ENCODE peak calls at places on chromosomes 5 and 9, in five cellular contexts. One of them, this sample, is unnamed.

GRCh38 chr5:139177809-139178581 is 20.2 kb downstream of the SIL1 start:
- DNase-seq in GM12865: peak; percentile 60
- DNase-seq in neural progenitor cell: no peak
- DNase-seq in NB4: peak; percentile 32
- DNase-seq in Panc1: no peak
- DNase-seq in this sample: no peak

GRCh38 chr5:172939045-172939444 is 20.2 kb upstream of the RPL26L1 start:
- DNase-seq in GM12865: no peak
- DNase-seq in neural progenitor cell: peak; percentile 50
- DNase-seq in NB4: peak; percentile 60
- DNase-seq in Panc1: no peak
- DNase-seq in this sample: peak; percentile 37

GRCh38 chr5:169706758-169707450 is 69.8 kb downstream of the DOCK2 start:
- DNase-seq in GM12865: no peak
- DNase-seq in neural progenitor cell: no peak
- DNase-seq in NB4: no peak
- DNase-seq in Panc1: no peak
- DNase-seq in this sample: peak; percentile 7

GRCh38 chr9:20573023-20573422 is 49.3 kb downstream of the MLLT3 start:
- DNase-seq in GM12865: peak; percentile 61
- DNase-seq in neural progenitor cell: no peak
- DNase-seq in NB4: no peak
- DNase-seq in Panc1: no peak
- DNase-seq in this sample: no peak

GRCh38 chr5:62977641-62978040 is 399.0 kb downstream of the LRRC70 start:
- DNase-seq in GM12865: no peak
- DNase-seq in neural progenitor cell: peak; percentile 29
- DNase-seq in NB4: no peak
- DNase-seq in Panc1: no peak
- DNase-seq in this sample: no peak

GRCh38 chr5:73450672-73451217 is 2.2 kb upstream of the FOXD1 start:
- DNase-seq in GM12865: no peak
- DNase-seq in neural progenitor cell: peak; percentile 46
- DNase-seq in NB4: no peak
- DNase-seq in Panc1: no peak
- DNase-seq in this sample: no peak

GRCh38 chr9:101307041-101307440 is 77.8 kb downstream of the BAAT start:
- DNase-seq in GM12865: no peak
- DNase-seq in neural progenitor cell: no peak
- DNase-seq in NB4: no peak
- DNase-seq in Panc1: no peak
- DNase-seq in this sample: no peak

GRCh38 chr5:178385472-178385853 is 152.9 kb upstream of the PHYKPL start:
- DNase-seq in GM12865: no peak
- DNase-seq in neural progenitor cell: no peak
- DNase-seq in NB4: peak; percentile 55
- DNase-seq in Panc1: no peak
- DNase-seq in this sample: peak; percentile 22

GRCh38 chr5:16727937-16728336 is 111.1 kb upstream of the RETREG1 start:
- DNase-seq in GM12865: peak; percentile 2
- DNase-seq in neural progenitor cell: no peak
- DNase-seq in NB4: peak; percentile 45
- DNase-seq in Panc1: no peak
- DNase-seq in this sample: no peak

GRCh38 chr9:8338742-8339425 is 539.3 kb upstream of the DMAC1 start:
- DNase-seq in GM12865: no peak
- DNase-seq in neural progenitor cell: no peak
- DNase-seq in NB4: no peak
- DNase-seq in Panc1: no peak
- DNase-seq in this sample: no peak

GRCh38 chr5:145660897-145661650 is 174.1 kb downstream of the PRELID2 start:
- DNase-seq in GM12865: no peak
- DNase-seq in neural progenitor cell: no peak
- DNase-seq in NB4: no peak
- DNase-seq in Panc1: no peak
- DNase-seq in this sample: no peak

GRCh38 chr5:179839328-179840256 is 18.9 kb downstream of the SQSTM1 start:
- DNase-seq in GM12865: no peak
- DNase-seq in neural progenitor cell: no peak
- DNase-seq in NB4: no peak
- DNase-seq in Panc1: no peak
- DNase-seq in this sample: no peak

GRCh38 chr5:30849801-30850370 is 343.6 kb upstream of the CDH6 start:
- DNase-seq in GM12865: no peak
- DNase-seq in neural progenitor cell: no peak
- DNase-seq in NB4: no peak
- DNase-seq in Panc1: peak; percentile 79
- DNase-seq in this sample: no peak

GRCh38 chr5:112174959-112175594 is 244.0 kb downstream of the EPB41L4A start:
- DNase-seq in GM12865: peak; percentile 73
- DNase-seq in neural progenitor cell: peak; percentile 74
- DNase-seq in NB4: peak; percentile 62
- DNase-seq in Panc1: no peak
- DNase-seq in this sample: peak; percentile 63

GRCh38 chr9:133238851-133239532 is 29.9 kb upstream of the OBP2B start:
- DNase-seq in GM12865: peak; percentile 58
- DNase-seq in neural progenitor cell: peak; percentile 85
- DNase-seq in NB4: peak; percentile 75
- DNase-seq in Panc1: peak; percentile 35
- DNase-seq in this sample: peak; percentile 85

GRCh38 chr5:32403760-32404159 is 40.8 kb downstream of the ZFR start:
- DNase-seq in GM12865: no peak
- DNase-seq in neural progenitor cell: no peak
- DNase-seq in NB4: no peak
- DNase-seq in Panc1: no peak
- DNase-seq in this sample: no peak

GRCh38 chr9:5947912-5948311 is 57.2 kb downstream of the MLANA start:
- DNase-seq in GM12865: no peak
- DNase-seq in neural progenitor cell: peak; percentile 23
- DNase-seq in NB4: no peak
- DNase-seq in Panc1: no peak
- DNase-seq in this sample: peak; percentile 7

GRCh38 chr9:107154291-107154690 is 128.8 kb upstream of the RAD23B start:
- DNase-seq in GM12865: no peak
- DNase-seq in neural progenitor cell: no peak
- DNase-seq in NB4: no peak
- DNase-seq in Panc1: no peak
- DNase-seq in this sample: no peak

GRCh38 chr9:107153336-107153735 is 129.7 kb upstream of the RAD23B start:
- DNase-seq in GM12865: no peak
- DNase-seq in neural progenitor cell: no peak
- DNase-seq in NB4: no peak
- DNase-seq in Panc1: no peak
- DNase-seq in this sample: no peak

GRCh38 chr9:107154766-107155165 is 128.3 kb upstream of the RAD23B start:
- DNase-seq in GM12865: no peak
- DNase-seq in neural progenitor cell: no peak
- DNase-seq in NB4: no peak
- DNase-seq in Panc1: no peak
- DNase-seq in this sample: no peak

GRCh38 chr9:107158321-107158720 is 124.8 kb upstream of the RAD23B start:
- DNase-seq in GM12865: peak; percentile 47
- DNase-seq in neural progenitor cell: peak; percentile 76
- DNase-seq in NB4: peak; percentile 16
- DNase-seq in Panc1: no peak
- DNase-seq in this sample: peak; percentile 14

GRCh38 chr9:107155244-107155817 is 127.7 kb upstream of the RAD23B start:
- DNase-seq in GM12865: no peak
- DNase-seq in neural progenitor cell: no peak
- DNase-seq in NB4: no peak
- DNase-seq in Panc1: no peak
- DNase-seq in this sample: no peak
- TF ChIP-seq CTCF in GM12865: no peak
- TF ChIP-seq CTCF in neural progenitor cell: peak; percentile 39
- TF ChIP-seq CTCF in NB4: no peak
- TF ChIP-seq CTCF in Panc1: no peak
- TF ChIP-seq CTCF in this sample: no peak

GRCh38 chr5:68264024-68264956 is 48.7 kb downstream of the PIK3R1 start:
- DNase-seq in GM12865: no peak
- DNase-seq in neural progenitor cell: no peak
- DNase-seq in NB4: no peak
- DNase-seq in Panc1: no peak
- DNase-seq in this sample: no peak

GRCh38 chr5:68259696-68260095 is 44.1 kb downstream of the PIK3R1 start:
- DNase-seq in GM12865: no peak
- DNase-seq in neural progenitor cell: no peak
- DNase-seq in NB4: no peak
- DNase-seq in Panc1: no peak
- DNase-seq in this sample: no peak

GRCh38 chr5:68258531-68258930 is 43.0 kb downstream of the PIK3R1 start:
- DNase-seq in GM12865: no peak
- DNase-seq in neural progenitor cell: no peak
- DNase-seq in NB4: no peak
- DNase-seq in Panc1: no peak
- DNase-seq in this sample: peak; percentile 34

GRCh38 chr5:68260455-68260854 is 44.9 kb downstream of the PIK3R1 start:
- DNase-seq in GM12865: peak; percentile 35
- DNase-seq in neural progenitor cell: no peak
- DNase-seq in NB4: no peak
- DNase-seq in Panc1: no peak
- DNase-seq in this sample: no peak

DNA sequence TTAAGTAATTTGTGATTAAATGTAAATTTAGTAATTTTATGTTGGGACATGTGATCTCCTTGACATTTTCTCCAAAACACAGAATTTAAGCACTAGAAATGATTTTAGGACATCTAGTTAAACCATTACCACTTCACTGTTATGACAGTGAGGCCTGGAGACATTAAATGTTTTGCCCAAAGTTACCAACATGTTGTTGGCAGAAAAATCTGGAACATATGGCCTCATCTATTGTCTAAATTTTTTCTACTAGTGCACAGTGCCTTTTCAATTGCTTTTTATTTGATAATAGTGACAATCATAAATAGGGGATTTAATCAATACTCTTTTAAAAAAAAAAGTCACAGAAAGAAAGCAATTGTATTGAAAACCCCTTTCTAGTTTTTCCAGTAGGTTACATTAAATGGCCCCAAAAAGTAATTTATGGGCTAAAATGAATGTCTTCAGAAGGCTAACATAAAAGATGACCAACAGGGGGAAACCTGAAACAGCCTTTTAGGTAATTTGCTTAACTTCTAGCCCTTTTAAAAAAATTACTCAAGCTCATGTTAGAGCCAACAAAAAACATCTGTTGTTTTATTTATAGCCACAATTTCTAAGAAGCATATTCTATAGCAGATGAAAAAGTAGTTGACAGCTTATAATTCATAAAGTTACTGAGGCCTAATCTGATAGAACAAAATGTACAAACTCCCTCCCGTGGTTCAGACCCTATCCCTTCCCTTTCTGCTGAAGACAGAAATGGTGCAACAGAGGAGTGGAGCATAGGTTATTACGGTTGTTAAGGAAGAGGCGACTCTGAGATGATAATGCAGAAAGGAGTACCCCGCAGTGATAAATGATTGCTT is 45.8 kb downstream of the PIK3R1 start:
- DNase-seq in GM12865: no peak
- DNase-seq in neural progenitor cell: no peak
- DNase-seq in NB4: no peak
- DNase-seq in Panc1: no peak
- DNase-seq in this sample: no peak
- TF ChIP-seq CTCF in GM12865: no peak
- TF ChIP-seq CTCF in neural progenitor cell: peak; percentile 17
- TF ChIP-seq CTCF in NB4: no peak
- TF ChIP-seq CTCF in Panc1: no peak
- TF ChIP-seq CTCF in this sample: no peak

DNA sequence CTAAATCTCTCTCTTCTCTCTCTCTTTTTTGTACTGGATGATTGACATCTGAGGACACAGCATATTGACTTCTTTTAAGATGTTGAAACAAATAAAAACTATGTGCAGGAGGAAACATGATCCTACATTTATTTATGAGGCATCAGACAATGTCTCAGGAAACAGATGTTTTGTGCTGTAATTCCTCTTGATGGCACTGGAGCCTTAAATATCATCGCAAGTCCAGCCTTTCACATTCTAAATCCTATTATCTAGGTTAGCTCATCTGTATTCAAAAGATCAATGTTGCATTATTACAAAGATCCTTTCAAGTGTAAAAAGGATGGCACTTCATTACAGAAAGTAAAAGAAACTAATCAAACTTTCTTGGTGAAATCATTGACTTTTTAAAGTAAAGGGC is 63.9 kb downstream of the MAT2B start:
- DNase-seq in GM12865: no peak
- DNase-seq in neural progenitor cell: peak; percentile 48
- DNase-seq in NB4: no peak
- DNase-seq in Panc1: no peak
- DNase-seq in this sample: no peak
- TF ChIP-seq CTCF in GM12865: no peak
- TF ChIP-seq CTCF in neural progenitor cell: peak; percentile 64
- TF ChIP-seq CTCF in NB4: no peak
- TF ChIP-seq CTCF in Panc1: peak; percentile 15
- TF ChIP-seq CTCF in this sample: no peak

DNA sequence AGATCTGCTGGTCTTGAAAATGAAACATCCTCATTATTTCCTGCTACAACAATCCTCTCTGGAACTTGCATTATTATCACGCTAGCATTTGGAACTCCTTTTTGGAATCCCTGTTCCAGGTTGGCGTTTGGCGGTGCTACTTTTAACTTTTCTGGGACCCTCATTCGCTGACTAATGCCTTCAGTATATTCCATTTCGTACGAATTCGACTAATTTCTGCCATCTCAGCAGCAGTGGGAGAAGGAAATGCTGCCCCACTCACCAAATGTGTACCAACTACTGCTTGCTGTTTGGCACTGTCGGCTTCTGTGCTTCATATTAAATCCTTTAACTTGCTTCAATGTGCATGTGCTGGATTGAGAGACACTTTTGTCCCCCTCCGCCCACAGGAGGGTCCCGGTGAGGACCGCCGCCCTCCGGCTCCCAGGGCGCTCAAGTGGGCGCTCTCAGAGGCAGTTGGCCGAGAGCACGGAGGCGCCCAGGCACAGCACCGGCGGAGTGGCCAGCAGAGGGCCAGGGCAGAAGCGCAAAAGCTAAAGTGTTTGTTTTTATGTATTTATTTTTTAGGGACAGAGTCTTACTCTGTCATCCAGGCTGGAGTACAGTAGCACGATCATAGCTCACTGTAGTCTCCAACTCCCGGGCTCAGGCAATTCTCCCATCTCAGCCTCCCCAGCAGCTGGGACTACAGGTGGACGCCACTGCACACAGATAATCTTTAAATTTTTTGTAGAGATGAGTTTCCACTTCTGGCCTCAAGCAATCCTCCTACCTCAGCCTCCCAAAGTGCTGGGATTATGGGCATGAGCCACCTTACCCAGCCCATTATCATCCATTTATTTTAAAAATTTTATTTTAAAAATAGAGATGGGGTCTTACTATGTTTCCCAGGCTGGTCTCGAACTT is 11.9 kb downstream of the PDE6A start:
- DNase-seq in GM12865: no peak
- DNase-seq in neural progenitor cell: peak; percentile 47
- DNase-seq in NB4: no peak
- DNase-seq in Panc1: peak; percentile 35
- DNase-seq in this sample: no peak
- TF ChIP-seq CTCF in GM12865: no peak
- TF ChIP-seq CTCF in neural progenitor cell: peak; percentile 62
- TF ChIP-seq CTCF in NB4: no peak
- TF ChIP-seq CTCF in Panc1: peak; percentile 83
- TF ChIP-seq CTCF in this sample: no peak